ENCODE peak calls at places on chromosomes 1 and 21, in six cellular contexts. One of them, this sample, is unnamed.

GRCh38 chr21:38980416-38981319 is 174.9 kb downstream of the ETS2 start:
- DNase-seq in sigmoid colon: no peak
- DNase-seq in body of pancreas: no peak
- DNase-seq in A549: no peak
- DNase-seq in mucosa of descending colon: no peak
- DNase-seq in kidney: no peak
- DNase-seq in this sample: no peak

GRCh38 chr1:220040028-220040596 is 6.2 kb downstream of the EPRS1 start:
- DNase-seq in sigmoid colon: no peak
- DNase-seq in body of pancreas: no peak
- DNase-seq in A549: no peak
- DNase-seq in mucosa of descending colon: no peak
- DNase-seq in kidney: no peak
- DNase-seq in this sample: no peak

GRCh38 chr21:38306833-38307232 is 50.0 kb downstream of the KCNJ15 start:
- DNase-seq in sigmoid colon: no peak
- DNase-seq in body of pancreas: no peak
- DNase-seq in A549: peak; percentile 31
- DNase-seq in mucosa of descending colon: no peak
- DNase-seq in kidney: no peak
- DNase-seq in this sample: no peak

GRCh38 chr1:84089470-84090261 is 54.4 kb upstream of the PRKACB start:
- DNase-seq in sigmoid colon: no peak
- DNase-seq in body of pancreas: no peak
- DNase-seq in A549: peak; percentile 32
- DNase-seq in mucosa of descending colon: no peak
- DNase-seq in kidney: no peak
- DNase-seq in this sample: no peak

GRCh38 chr1:237219751-237220150 is 177.8 kb downstream of the RYR2 start:
- DNase-seq in sigmoid colon: no peak
- DNase-seq in body of pancreas: no peak
- DNase-seq in A549: no peak
- DNase-seq in mucosa of descending colon: no peak
- DNase-seq in kidney: no peak
- DNase-seq in this sample: no peak

GRCh38 chr1:180098242-180098995 is 56.2 kb upstream of the QSOX1 start:
- DNase-seq in sigmoid colon: peak; percentile 79
- DNase-seq in body of pancreas: no peak
- DNase-seq in A549: peak; percentile 51
- DNase-seq in mucosa of descending colon: no peak
- DNase-seq in kidney: no peak
- DNase-seq in this sample: no peak

GRCh38 chr1:156684227-156684782 is 7.1 kb upstream of the NES start:
- DNase-seq in sigmoid colon: no peak
- DNase-seq in body of pancreas: no peak
- DNase-seq in A549: no peak
- DNase-seq in mucosa of descending colon: no peak
- DNase-seq in kidney: no peak
- DNase-seq in this sample: no peak

GRCh38 chr21:16425297-16425696 is 695.5 kb downstream of the USP25 start:
- DNase-seq in sigmoid colon: no peak
- DNase-seq in body of pancreas: no peak
- DNase-seq in A549: no peak
- DNase-seq in mucosa of descending colon: no peak
- DNase-seq in kidney: no peak
- DNase-seq in this sample: no peak

GRCh38 chr1:91805343-91805801 is 80.6 kb downstream of the TGFBR3 start:
- DNase-seq in sigmoid colon: no peak
- DNase-seq in body of pancreas: peak; percentile 90
- DNase-seq in A549: no peak
- DNase-seq in mucosa of descending colon: no peak
- DNase-seq in kidney: no peak
- DNase-seq in this sample: no peak

GRCh38 chr1:10637833-10638558 is 158.4 kb downstream of the CASZ1 start:
- DNase-seq in sigmoid colon: peak; percentile 63
- DNase-seq in body of pancreas: no peak
- DNase-seq in A549: no peak
- DNase-seq in mucosa of descending colon: peak; percentile 14
- DNase-seq in kidney: no peak
- DNase-seq in this sample: no peak

GRCh38 chr1:10640843-10641553 is 155.4 kb downstream of the CASZ1 start:
- DNase-seq in sigmoid colon: no peak
- DNase-seq in body of pancreas: no peak
- DNase-seq in A549: no peak
- DNase-seq in mucosa of descending colon: no peak
- DNase-seq in kidney: no peak
- DNase-seq in this sample: no peak

GRCh38 chr1:10638559-10639300 is 157.7 kb downstream of the CASZ1 start:
- DNase-seq in sigmoid colon: no peak
- DNase-seq in body of pancreas: no peak
- DNase-seq in A549: no peak
- DNase-seq in mucosa of descending colon: no peak
- DNase-seq in kidney: no peak
- DNase-seq in this sample: no peak

GRCh38 chr1:10640079-10640578 is 156.3 kb downstream of the CASZ1 start:
- DNase-seq in sigmoid colon: no peak
- DNase-seq in body of pancreas: peak; percentile 53
- DNase-seq in A549: no peak
- DNase-seq in mucosa of descending colon: no peak
- DNase-seq in kidney: no peak
- DNase-seq in this sample: no peak

DNA sequence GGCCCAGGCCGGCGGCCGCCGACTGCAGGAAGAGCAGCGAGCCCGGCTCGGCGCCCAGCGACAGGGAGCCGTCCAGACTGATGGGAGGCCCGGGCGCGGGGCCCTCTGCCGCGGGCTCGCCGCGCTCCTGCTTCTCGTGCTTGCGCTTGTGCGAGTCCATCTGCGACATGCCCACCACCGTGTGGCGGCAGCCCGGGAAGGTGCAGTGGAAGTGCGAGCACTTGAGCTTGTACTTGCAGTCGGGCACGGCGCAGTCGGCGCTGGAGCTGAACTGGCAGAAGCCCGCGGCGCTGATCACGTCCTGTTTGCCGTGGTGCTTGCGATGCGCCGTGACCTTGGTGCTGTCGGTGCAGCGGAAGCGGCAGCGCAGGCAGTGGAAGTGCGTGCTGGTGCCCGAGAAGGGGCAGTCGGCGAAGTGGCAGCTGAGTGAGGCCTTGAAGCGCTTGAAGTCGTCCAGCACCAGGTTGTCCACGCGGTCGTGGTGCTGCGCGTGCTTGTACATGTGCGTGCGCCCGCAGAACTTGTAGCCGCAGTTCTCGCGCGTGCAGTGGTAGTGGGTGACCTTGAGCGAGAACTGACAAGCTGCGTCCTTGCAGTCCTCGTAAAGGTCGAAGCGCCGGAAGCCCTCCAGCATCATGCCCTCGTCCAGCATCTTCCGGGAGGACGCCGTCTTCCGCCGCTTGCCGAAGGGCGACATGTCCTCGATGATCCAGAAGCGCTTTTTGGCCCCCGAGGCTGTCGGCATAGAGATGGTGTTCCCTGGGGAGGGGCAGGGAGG is 157.0 kb downstream of the CASZ1 start:
- DNase-seq in sigmoid colon: no peak
- DNase-seq in body of pancreas: no peak
- DNase-seq in A549: no peak
- DNase-seq in mucosa of descending colon: no peak
- DNase-seq in kidney: no peak
- DNase-seq in this sample: no peak
- H3K4me3 ChIP-seq in sigmoid colon: no peak overlapping the region
- H3K4me3 ChIP-seq in body of pancreas: no peak overlapping the region
- H3K4me3 ChIP-seq in A549: no peak overlapping the region
- H3K4me3 ChIP-seq in mucosa of descending colon: no peak overlapping the region
- H3K4me3 ChIP-seq in kidney: no peak overlapping the region
- H3K4me3 ChIP-seq in this sample: no peak overlapping the region

DNA sequence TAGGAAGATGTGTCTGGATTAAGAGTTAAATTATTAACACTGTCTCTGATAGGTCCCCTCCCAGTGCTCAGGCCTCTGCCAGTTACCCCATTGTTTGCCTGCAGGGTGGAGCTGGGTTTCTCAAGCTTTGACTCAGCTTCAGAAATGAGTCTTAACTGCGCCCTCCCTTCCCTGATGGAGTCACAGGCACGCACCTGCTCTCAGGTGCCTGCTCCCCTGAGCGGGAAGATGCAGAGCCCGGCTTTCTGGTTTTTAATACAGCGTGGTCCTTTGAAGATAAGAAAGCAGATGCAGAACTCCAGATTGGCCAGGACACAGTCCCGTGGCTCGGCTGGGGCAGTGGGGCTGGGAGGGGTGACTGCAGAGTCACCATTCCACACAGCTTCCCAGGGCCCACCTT is 3.2 kb upstream of the SPRR4 start:
- DNase-seq in sigmoid colon: no peak
- DNase-seq in body of pancreas: no peak
- DNase-seq in A549: no peak
- DNase-seq in mucosa of descending colon: no peak
- DNase-seq in kidney: no peak
- DNase-seq in this sample: no peak
- H3K4me1 ChIP-seq in sigmoid colon: no peaks in the 10 kb centered on the region
- H3K4me1 ChIP-seq in body of pancreas: no peaks in the 10 kb centered on the region
- H3K4me1 ChIP-seq in A549: no peaks in the 10 kb centered on the region
- H3K4me1 ChIP-seq in mucosa of descending colon: no peaks in the 10 kb centered on the region
- H3K4me1 ChIP-seq in kidney: no peaks in the 10 kb centered on the region
- H3K4me1 ChIP-seq in this sample: no peaks in the 10 kb centered on the region

DNA sequence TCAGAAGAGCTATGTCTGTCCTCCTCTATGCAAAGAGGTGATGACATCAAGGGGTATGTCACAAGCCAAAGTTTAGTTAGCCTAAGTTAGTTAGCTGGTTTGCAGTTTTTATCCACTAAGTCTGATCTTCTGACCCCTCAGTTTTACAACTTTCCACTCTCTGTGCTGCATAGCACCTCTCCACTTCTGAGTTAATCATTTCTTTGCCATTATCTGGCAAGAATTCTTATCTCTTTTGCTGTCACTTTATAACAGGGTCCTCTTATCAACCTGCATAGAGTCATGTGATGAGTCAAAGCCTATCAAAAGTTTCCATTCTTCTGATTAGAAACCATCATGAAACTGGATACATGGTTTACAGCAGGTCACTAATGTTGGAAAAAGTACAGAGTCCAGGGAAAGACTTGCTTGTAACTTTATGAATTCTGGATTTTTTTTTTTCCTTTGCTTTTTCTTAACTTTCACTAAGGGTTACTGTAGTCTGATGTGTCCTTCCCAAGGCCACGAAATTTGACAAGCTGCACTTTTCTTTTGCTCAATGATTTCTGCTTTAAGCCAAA is at the start of gene NR5A2:
- DNase-seq in sigmoid colon: no peak
- DNase-seq in body of pancreas: no peak
- DNase-seq in A549: peak; percentile 87
- DNase-seq in mucosa of descending colon: no peak
- DNase-seq in kidney: no peak
- DNase-seq in this sample: no peak
- H3K4me3 ChIP-seq in sigmoid colon: no peak within 1 kb of the TSS
- H3K4me3 ChIP-seq in body of pancreas: peak within 1 kb of the TSS; percentile 65
- H3K4me3 ChIP-seq in A549: peak within 1 kb of the TSS; percentile 48
- H3K4me3 ChIP-seq in mucosa of descending colon: peak within 1 kb of the TSS; percentile 40
- H3K4me3 ChIP-seq in kidney: no peak within 1 kb of the TSS
- H3K4me3 ChIP-seq in this sample: peak within 1 kb of the TSS; percentile 57

GRCh38 chr21:42942244-42942643 is 16.8 kb upstream of the ERVH48-1 start:
- DNase-seq in sigmoid colon: peak; percentile 4
- DNase-seq in body of pancreas: no peak
- DNase-seq in A549: no peak
- DNase-seq in mucosa of descending colon: no peak
- DNase-seq in kidney: no peak
- DNase-seq in this sample: no peak

GRCh38 chr21:42941696-42942085 is 16.3 kb upstream of the ERVH48-1 start:
- DNase-seq in sigmoid colon: peak; percentile 38
- DNase-seq in body of pancreas: no peak
- DNase-seq in A549: no peak
- DNase-seq in mucosa of descending colon: no peak
- DNase-seq in kidney: no peak
- DNase-seq in this sample: no peak

GRCh38 chr21:42937960-42938580 is 12.6 kb upstream of the ERVH48-1 start:
- DNase-seq in sigmoid colon: peak; percentile 9
- DNase-seq in body of pancreas: no peak
- DNase-seq in A549: no peak
- DNase-seq in mucosa of descending colon: no peak
- DNase-seq in kidney: no peak
- DNase-seq in this sample: no peak

DNA sequence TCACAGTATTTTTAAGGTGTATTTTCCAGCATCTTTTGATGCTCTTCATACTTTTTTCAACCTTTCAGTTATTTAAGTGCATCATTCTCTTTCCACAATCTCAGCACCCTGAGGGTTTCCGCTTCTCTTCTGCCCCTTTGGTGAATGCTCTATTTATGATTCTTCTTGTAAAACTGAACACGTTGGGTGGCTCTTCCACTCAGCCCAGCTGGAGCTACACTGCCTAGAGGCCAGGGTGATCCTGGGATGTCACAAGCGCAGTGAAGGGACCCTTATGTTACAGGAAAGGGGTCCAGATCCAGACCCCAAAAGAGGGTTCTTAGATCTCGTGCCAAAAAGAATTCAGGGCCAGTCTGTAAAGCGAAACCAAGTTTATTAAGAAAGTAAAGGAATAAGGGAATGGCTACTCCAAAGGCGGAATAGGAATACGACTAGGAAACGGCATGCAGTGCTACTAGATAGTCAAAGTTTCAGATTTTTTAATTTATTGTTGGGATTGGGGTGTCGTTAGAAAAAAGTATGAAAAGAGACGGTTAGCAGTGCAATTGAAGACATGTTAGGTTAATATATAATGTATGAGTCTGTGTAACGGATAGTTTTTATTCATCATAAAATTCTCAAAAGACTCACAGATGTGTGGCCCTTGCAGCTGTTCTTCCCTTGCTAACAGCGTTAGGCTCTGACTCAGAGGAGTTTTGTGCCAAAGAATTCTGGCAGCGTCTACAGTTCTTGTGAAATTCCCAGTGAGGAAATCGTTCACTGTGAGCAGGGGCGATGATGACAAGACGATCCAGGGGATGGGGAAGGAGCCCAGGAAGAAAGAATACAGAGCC is 14.4 kb upstream of the ERVH48-1 start:
- DNase-seq in sigmoid colon: peak; percentile 95
- DNase-seq in body of pancreas: peak; percentile 89
- DNase-seq in A549: peak; percentile 76
- DNase-seq in mucosa of descending colon: no peak
- DNase-seq in kidney: no peak
- DNase-seq in this sample: no peak
- H3K4me1 ChIP-seq in sigmoid colon: no peaks in the 10 kb centered on the region
- H3K4me1 ChIP-seq in body of pancreas: peaks cover 15% of the 10 kb centered on the region
- H3K4me1 ChIP-seq in A549: peaks cover 15% of the 10 kb centered on the region
- H3K4me1 ChIP-seq in mucosa of descending colon: no peaks in the 10 kb centered on the region
- H3K4me1 ChIP-seq in kidney: no peaks in the 10 kb centered on the region
- H3K4me1 ChIP-seq in this sample: no peaks in the 10 kb centered on the region